ENCODE peak calls at places on chromosomes 3 and 15, in ten cellular contexts. K, M, J, P, D, L, R, I, A and T are unnamed samples.

GRCh38 chr3:52525666-52526065 is 8.0 kb downstream of the NT5DC2 start:
- DNase-seq in D (peak; percentile 67), L (no peak), M (no peak), P (no peak), J (no peak), I (no peak), R (no peak), A (no peak), K (no peak), T (no peak)

GRCh38 chr3:188956839-188957489 is 214.8 kb upstream of the TPRG1 start:
- DNase-seq in R (peak; percentile 45), J (no peak), I (peak; percentile 42), A (no peak), K (no peak), D (no peak), L (peak; percentile 83), M (peak; percentile 78), P (no peak), T (peak; percentile 20)

GRCh38 chr15:32867313-32867626 is 149.5 kb downstream of the GREM1 start:
- DNase-seq in R (no peak), I (peak; percentile 94), P (no peak), K (no peak), J (peak; percentile 71), L (peak; percentile 82), A (no peak), M (peak; percentile 96), D (no peak), T (peak; percentile 68)

GRCh38 chr3:188358787-188359493 is 205.0 kb downstream of the LPP start:
- DNase-seq in J (no peak), I (no peak), M (no peak), D (no peak), R (peak; percentile 53), P (no peak), A (no peak), K (no peak), L (no peak), T (no peak)

GRCh38 chr3:132788299-132788698 is 66.1 kb upstream of the NPHP3 start:
- DNase-seq in D (no peak), I (peak; percentile 71), P (no peak), K (no peak), J (no peak), A (no peak), M (peak; percentile 72), R (no peak), L (peak; percentile 93), T (peak; percentile 69)

GRCh38 chr3:140205598-140205997 is 270.6 kb downstream of the CLSTN2 start:
- DNase-seq in I (no peak), K (no peak), J (no peak), A (no peak), R (no peak), M (no peak), D (no peak), P (no peak), L (no peak), T (no peak)

GRCh38 chr3:86867990-86868389 is 123.0 kb downstream of the VGLL3 start:
- DNase-seq in M (peak; percentile 77), R (no peak), L (peak; percentile 15), J (peak; percentile 61), P (no peak), I (peak; percentile 59), K (no peak), D (no peak), A (no peak), T (no peak)

GRCh38 chr3:9234191-9234590 is 15.3 kb downstream of the SRGAP3 start:
- DNase-seq in R (no peak), D (no peak), J (no peak), K (no peak), L (no peak), I (no peak), A (no peak), P (no peak), M (no peak), T (no peak)

GRCh38 chr15:23750776-23751175 is 63.7 kb upstream of the NDN start:
- DNase-seq in P (no peak), K (no peak), D (no peak), A (no peak), R (no peak), M (no peak), I (no peak), L (no peak), J (no peak), T (no peak)

GRCh38 chr3:179865876-179866505 is 170.7 kb downstream of the PEX5L start:
- DNase-seq in R (no peak), L (no peak), M (no peak), I (no peak), J (no peak), D (no peak), K (no peak), A (no peak), P (no peak), T (peak; percentile 41)

GRCh38 chr3:128278761-128279593 is 125.7 kb downstream of the EEFSEC start:
- DNase-seq in D (peak; percentile 75), K (no peak), M (peak; percentile 82), L (peak; percentile 97), A (no peak), J (peak; percentile 73), R (no peak), P (peak; percentile 45), I (peak; percentile 83), T (peak; percentile 29)

GRCh38 chr15:80694624-80695098 is 449 bp upstream of the ABHD17C start:
- DNase-seq in J (no peak), K (no peak), M (peak; percentile 33), I (peak; percentile 36), D (no peak), A (peak; percentile 20), P (peak; percentile 76), R (peak; percentile 48), L (peak; percentile 63), T (no peak)

GRCh38 chr3:117793684-117794304 is 1084.2 kb downstream of the TUSC7 start:
- DNase-seq in J (no peak), P (no peak), R (no peak), M (peak; percentile 19), K (no peak), I (peak; percentile 21), D (no peak), L (peak; percentile 0), A (no peak), T (no peak)

GRCh38 chr15:51155016-51155580 is 60.4 kb upstream of the TNFAIP8L3 start:
- DNase-seq in L (no peak), I (peak; percentile 11), J (no peak), P (no peak), D (no peak), M (no peak), K (no peak), A (no peak), R (no peak), T (no peak)

GRCh38 chr3:81723732-81724313 is 37.6 kb downstream of the GBE1 start:
- DNase-seq in D (no peak), J (no peak), I (peak; percentile 63), K (no peak), L (peak; percentile 70), A (no peak), P (no peak), R (no peak), M (peak; percentile 59), T (no peak)

GRCh38 chr15:41935566-41936020 is 36.8 kb downstream of the EHD4 start:
- DNase-seq in K (no peak), A (no peak), M (no peak), I (no peak), J (no peak), D (peak; percentile 56), P (no peak), L (no peak), R (peak; percentile 73), T (no peak)

GRCh38 chr15:69012761-69013364 is 1.6 kb upstream of the NOX5 start:
- DNase-seq in P (no peak), K (no peak), J (no peak), D (peak; percentile 9), R (no peak), L (no peak), I (no peak), M (peak; percentile 10), A (no peak), T (no peak)

GRCh38 chr3:197331131-197331530 is 32.7 kb upstream of the DLG1 start:
- DNase-seq in M (no peak), A (no peak), J (no peak), L (peak; percentile 35), K (no peak), D (no peak), P (no peak), I (no peak), R (peak; percentile 18), T (no peak)
- TF ChIP-seq CTCF in M (no peak), A (no peak), J (no peak), L (peak; percentile 26), K (no peak), D (no peak), P (no peak), I (no peak), R (no peak), T (peak; percentile 48)

GRCh38 chr3:58798312-58798711 is 131.7 kb upstream of the FAM3D start:
- DNase-seq in P (no peak), I (no peak), D (no peak), J (no peak), A (no peak), M (no peak), R (no peak), K (no peak), L (no peak), T (no peak)
- TF ChIP-seq CTCF in P (no peak), I (no peak), D (no peak), J (no peak), A (no peak), M (no peak), R (no peak), K (no peak), L (no peak), T (no peak)

GRCh38 chr3:72428803-72429202 is 419.4 kb downstream of the SHQ1 start:
- DNase-seq in D (no peak), P (no peak), L (no peak), A (no peak), M (no peak), R (no peak), J (no peak), I (no peak), K (no peak), T (no peak)

GRCh38 chr3:72429589-72430362 is 418.5 kb downstream of the SHQ1 start:
- DNase-seq in K (no peak), L (no peak), I (no peak), M (no peak), D (no peak), J (no peak), A (no peak), R (no peak), P (no peak), T (no peak)

GRCh38 chr3:72427575-72427974 is 420.7 kb downstream of the SHQ1 start:
- DNase-seq in M (no peak), I (no peak), J (no peak), P (no peak), R (peak; percentile 28), D (no peak), K (no peak), A (no peak), L (no peak), T (no peak)

GRCh38 chr3:72423643-72424042 is 424.6 kb downstream of the SHQ1 start:
- DNase-seq in M (no peak), R (no peak), J (no peak), K (no peak), L (no peak), D (no peak), P (no peak), A (no peak), I (no peak), T (no peak)

GRCh38 chr3:72426618-72427397 is 421.4 kb downstream of the SHQ1 start:
- DNase-seq in L (peak; percentile 11), J (no peak), D (no peak), M (no peak), P (no peak), R (peak; percentile 68), K (no peak), I (no peak), A (no peak), T (no peak)
- TF ChIP-seq CTCF in L (no peak), J (no peak), D (no peak), M (no peak), P (no peak), R (no peak), K (no peak), I (no peak), A (no peak), T (no peak)

GRCh38 chr3:65689436-65689835 is 349.3 kb downstream of the MAGI1 start:
- DNase-seq in L (no peak), M (no peak), R (no peak), J (no peak), I (no peak), A (no peak), P (no peak), D (no peak), K (no peak), T (no peak)
- TF ChIP-seq CTCF in L (no peak), M (no peak), R (no peak), J (no peak), I (no peak), A (peak; percentile 16), P (no peak), D (no peak), K (no peak), T (peak; percentile 7)